ENCODE peak calls at places on chromosome 12, in ten cellular contexts. H is GM23248, S is OCI-LY7, Q is GM23338, F is IMR-90, D is GM12878, Z is astrocyte, L is fibroblast of lung, R is hepatocyte, M is HCT116. O is an unnamed sample. For H4K20me1, the result is how much of the 10 kb centered on the place peaks cover.

GRCh38 chr12:121791671-121792496 is 1.6 kb downstream of the RHOF start:
- DNase-seq in H (no peak), S (no peak), Q (no peak), F (no peak), D (no peak), Z (no peak), L (no peak), R (peak), M (no peak), O (no peak)

GRCh38 chr12:55362675-55363074 is at the start of gene OR6C75:
- DNase-seq in H (no peak), S (no peak), Q (no peak), F (no peak), D (no peak), Z (no peak), L (no peak), R (no peak), M (no peak), O (no peak)

GRCh38 chr12:46339051-46339450 is 33.5 kb downstream of the SLC38A2 start:
- DNase-seq in H (no peak), S (no peak), Q (no peak), F (no peak), D (no peak), Z (no peak), L (no peak), R (no peak), M (no peak), O (no peak)

GRCh38 chr12:50986961-50987737 is 34.8 kb downstream of the HIGD1C start:
- DNase-seq in H (peak), S (peak), Q (peak), F (peak), D (no peak), Z (peak), L (peak), R (peak), M (peak), O (peak)

GRCh38 chr12:122730215-122731014 is at the start of gene HCAR1:
- DNase-seq in H (no peak), S (no peak), Q (no peak), F (no peak), D (no peak), Z (no peak), L (no peak), R (peak), M (no peak), O (peak)

GRCh38 chr12:32921397-32921796 is 24.8 kb upstream of the PKP2 start:
- DNase-seq in H (peak), S (no peak), Q (no peak), F (no peak), D (no peak), Z (peak), L (peak), R (no peak), M (no peak), O (no peak)

GRCh38 chr12:95700316-95700785 is 90.2 kb downstream of the NTN4 start:
- DNase-seq in H (peak), S (no peak), Q (no peak), F (peak), D (peak), Z (peak), L (peak), R (no peak), M (no peak), O (no peak)

GRCh38 chr12:3101309-3102022 is 24.3 kb downstream of the TSPAN9 start:
- DNase-seq in H (peak), S (no peak), Q (no peak), F (peak), D (no peak), Z (peak), L (peak), R (no peak), M (no peak), O (no peak)

GRCh38 chr12:83161451-83161850 is 474.7 kb downstream of the TMTC2 start:
- DNase-seq in H (peak), S (no peak), Q (no peak), F (peak), D (no peak), Z (peak), L (peak), R (no peak), M (no peak), O (no peak)

GRCh38 chr12:21823581-21823980 is 49.1 kb upstream of the KCNJ8 start:
- DNase-seq in H (peak), S (no peak), Q (peak), F (no peak), D (no peak), Z (peak), L (peak), R (no peak), M (no peak), O (no peak)

GRCh38 chr12:120598674-120599463 is 17.7 kb upstream of the POP5 start:
- DNase-seq in H (peak), S (no peak), Q (no peak), F (peak), D (no peak), Z (peak), L (peak), R (peak), M (no peak), O (no peak)

GRCh38 chr12:96094201-96094600 is 58.8 kb upstream of the LTA4H start:
- DNase-seq in H (peak), S (no peak), Q (peak), F (no peak), D (no peak), Z (no peak), L (peak), R (no peak), M (peak), O (peak)

GRCh38 chr12:112165624-112166023 is 40.3 kb downstream of the TRAFD1 start:
- DNase-seq in H (no peak), S (no peak), Q (no peak), F (no peak), D (no peak), Z (no peak), L (no peak), R (no peak), M (no peak), O (no peak)

GRCh38 chr12:126667340-126667739 is 1599.6 kb upstream of the TMEM132C start:
- DNase-seq in H (peak), S (no peak), Q (no peak), F (no peak), D (no peak), Z (peak), L (peak), R (no peak), M (no peak), O (no peak)

GRCh38 chr12:76790564-76791552 is 26.9 kb downstream of the ZDHHC17 start:
- DNase-seq in H (peak), S (peak), Q (peak), F (peak), D (no peak), Z (no peak), L (no peak), R (peak), M (peak), O (no peak)

GRCh38 chr12:92210062-92210461 is 64.4 kb upstream of the BTG1 start:
- DNase-seq in H (no peak), S (peak), Q (no peak), F (no peak), D (peak), Z (no peak), L (no peak), R (no peak), M (no peak), O (peak)

GRCh38 chr12:100128509-100128908 is 14.2 kb downstream of the BLTP3B start:
- DNase-seq in H (peak), S (no peak), Q (peak), F (peak), D (no peak), Z (peak), L (peak), R (peak), M (no peak), O (no peak)

GRCh38 chr12:109477963-109478315 is 505 bp downstream of the UBE3B start:
- DNase-seq in H (no peak), S (no peak), Q (no peak), F (no peak), D (no peak), Z (no peak), L (no peak), R (no peak), M (no peak), O (no peak)
- H3K27ac ChIP-seq in H (peak), S (no peak), Q (peak), F (peak), D (peak), Z (peak), L (peak), R (peak), M (peak), O (peak)

GRCh38 chr12:115941362-115941761 is 336.1 kb downstream of the MED13L start:
- DNase-seq in H (peak), S (no peak), Q (no peak), F (peak), D (no peak), Z (peak), L (peak), R (no peak), M (no peak), O (no peak)
- H4K20me1 ChIP-seq in H (under half), S (under half), Q (under half), F (under half), D (under half), Z (under half), L (under half), R (under half), M (under half), O (under half)

GRCh38 chr12:132450391-132451171 is 39.4 kb upstream of the FBRSL1 start:
- DNase-seq in H (no peak), S (no peak), Q (no peak), F (no peak), D (no peak), Z (no peak), L (no peak), R (no peak), M (no peak), O (no peak)

GRCh38 chr12:132452596-132453350 is 37.2 kb upstream of the FBRSL1 start:
- DNase-seq in H (no peak), S (no peak), Q (no peak), F (no peak), D (no peak), Z (no peak), L (no peak), R (no peak), M (no peak), O (no peak)

GRCh38 chr12:132453361-132454133 is 36.4 kb upstream of the FBRSL1 start:
- DNase-seq in H (peak), S (no peak), Q (no peak), F (peak), D (no peak), Z (peak), L (peak), R (no peak), M (no peak), O (no peak)

GRCh38 chr12:132451172-132451835 is 38.6 kb upstream of the FBRSL1 start:
- DNase-seq in H (no peak), S (no peak), Q (no peak), F (no peak), D (no peak), Z (no peak), L (no peak), R (no peak), M (no peak), O (no peak)

GRCh38 chr12:132451836-132452195 is 38.1 kb upstream of the FBRSL1 start:
- DNase-seq in H (no peak), S (no peak), Q (no peak), F (no peak), D (no peak), Z (no peak), L (no peak), R (no peak), M (no peak), O (no peak)
- H3K27ac ChIP-seq in H (no peak), S (no peak), Q (no peak), F (no peak), D (no peak), Z (no peak), L (no peak), R (no peak), M (no peak), O (no peak)

GRCh38 chr12:52260351-52261210 is 13.9 kb upstream of the KRT86 start:
- DNase-seq in H (no peak), S (no peak), Q (no peak), F (peak), D (no peak), Z (peak), L (peak), R (no peak), M (no peak), O (no peak)
- H4K20me1 ChIP-seq in H (under half), S (under half), Q (under half), F (under half), D (under half), Z (under half), L (under half), R (under half), M (under half), O (under half)

GRCh38 chr12:64631197-64631596 is 20.9 kb downstream of the RASSF3 start:
- DNase-seq in H (no peak), S (no peak), Q (no peak), F (no peak), D (no peak), Z (no peak), L (no peak), R (no peak), M (no peak), O (no peak)
- H3K27ac ChIP-seq in H (no peak), S (no peak), Q (no peak), F (no peak), D (no peak), Z (no peak), L (no peak), R (no peak), M (no peak), O (no peak)

GRCh38 chr12:25072901-25073645 is 121.9 kb downstream of the DNAI7 start:
- DNase-seq in H (no peak), S (no peak), Q (no peak), F (peak), D (no peak), Z (no peak), L (no peak), R (no peak), M (no peak), O (no peak)
- H4K20me1 ChIP-seq in H (under half), S (under half), Q (under half), F (under half), D (under half), Z (under half), L (under half), R (under half), M (under half), O (under half)

DNA sequence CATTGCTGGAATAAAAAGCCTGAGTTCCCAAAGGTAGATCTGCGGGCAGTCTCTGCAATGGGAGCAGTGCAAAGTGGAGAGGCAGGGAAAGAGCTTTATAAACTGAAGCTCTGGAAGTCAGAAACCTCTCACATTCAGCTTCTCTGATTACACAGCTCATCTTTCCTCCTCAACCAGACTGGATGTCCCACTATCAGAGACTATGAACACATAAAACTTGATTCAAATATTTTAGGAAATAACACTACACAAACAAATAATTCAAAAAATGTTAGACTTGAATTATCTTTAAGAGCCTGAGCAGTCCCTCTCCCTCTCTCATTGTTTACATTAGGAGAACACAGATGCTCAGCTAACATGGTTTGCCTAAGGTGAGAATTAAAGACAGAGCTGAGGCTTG is 72.9 kb downstream of the DENND5B start:
- DNase-seq in H (peak), S (no peak), Q (no peak), F (peak), D (no peak), Z (peak), L (peak), R (no peak), M (no peak), O (no peak)
- H3K27ac ChIP-seq in H (peak), S (no peak), Q (peak), F (peak), D (no peak), Z (peak), L (peak), R (peak), M (peak), O (no peak)

GRCh38 chr12:132624910-132625630 is 6.5 kb downstream of the P2RX2 start:
- DNase-seq in H (no peak), S (no peak), Q (no peak), F (no peak), D (no peak), Z (no peak), L (no peak), R (no peak), M (no peak), O (no peak)
- H4K20me1 ChIP-seq in H (under half), S (under half), Q (under half), F (under half), D (under half), Z (under half), L (under half), R (under half), M (under half), O (under half)

DNA sequence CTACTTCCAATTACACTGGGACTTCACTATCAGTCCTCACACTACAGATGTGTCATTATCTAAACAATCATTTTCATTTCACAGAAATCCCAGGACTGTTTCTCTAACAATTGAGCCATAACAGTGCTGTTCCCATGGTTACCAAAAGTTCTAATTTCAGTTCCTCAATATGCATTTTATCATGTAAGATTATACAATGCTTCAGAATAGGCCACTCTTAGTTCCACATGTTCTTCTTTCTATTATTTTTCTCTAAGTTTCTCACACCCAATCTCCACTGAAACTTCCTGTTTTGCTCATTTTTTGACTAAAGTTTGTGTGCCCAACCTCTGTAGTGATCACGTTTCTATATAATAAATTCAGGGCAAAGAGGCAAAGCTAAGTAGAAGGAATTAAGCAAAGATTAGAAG is 185.8 kb downstream of the DUSP6 start:
- DNase-seq in H (peak), S (peak), Q (no peak), F (peak), D (peak), Z (peak), L (peak), R (no peak), M (no peak), O (no peak)
- H3K27ac ChIP-seq in H (peak), S (no peak), Q (no peak), F (no peak), D (no peak), Z (peak), L (no peak), R (no peak), M (no peak), O (peak)

GRCh38 chr12:124563401-124563800 is 4.0 kb downstream of the NCOR2 start:
- DNase-seq in H (peak), S (no peak), Q (no peak), F (no peak), D (no peak), Z (no peak), L (no peak), R (no peak), M (no peak), O (no peak)
- H4K20me1 ChIP-seq in H (under half), S (under half), Q (half or more), F (half or more), D (under half), Z (half or more), L (under half), R (half or more), M (under half), O (half or more)